ENCODE peak calls at places on chromosomes 11 and 22, in ten cellular contexts. R is caudate nucleus, S is PC-3, W is iris pigment epithelial cell, I is GM12891, D is AG09309, T is fibroblast of mammary gland, O is HT-29, J is uterus, P is glutamatergic neuron. V is an unnamed sample.

GRCh38 chr11:47189100-47189834 is 3.0 kb upstream of the PACSIN3 start:
- DNase-seq in R (no peak), S (peak), W (peak), I (no peak), D (no peak), T (peak), O (peak), J (no peak), P (no peak), V (no peak)

GRCh38 chr11:126628790-126629621 is 273.5 kb downstream of the ST3GAL4 start:
- DNase-seq in R (peak), S (no peak), W (no peak), I (no peak), D (peak), T (peak), O (no peak), J (no peak), P (peak), V (no peak)

GRCh38 chr11:126307706-126308105 is 3.8 kb downstream of the DCPS start:
- DNase-seq in R (no peak), S (peak), W (peak), I (no peak), D (no peak), T (peak), O (peak), J (no peak), P (peak), V (no peak)

GRCh38 chr11:16825091-16825490 is 86.6 kb downstream of the C11orf58 start:
- DNase-seq in R (no peak), S (no peak), W (no peak), I (no peak), D (no peak), T (no peak), O (no peak), J (no peak), P (peak), V (no peak)

GRCh38 chr11:1367721-1368120 is 22.0 kb upstream of the BRSK2 start:
- DNase-seq in R (no peak), S (no peak), W (no peak), I (no peak), D (no peak), T (no peak), O (no peak), J (no peak), P (no peak), V (no peak)

GRCh38 chr11:130168105-130168504 is 8.5 kb downstream of the ST14 start:
- DNase-seq in R (no peak), S (peak), W (peak), I (no peak), D (no peak), T (peak), O (no peak), J (no peak), P (no peak), V (no peak)

GRCh38 chr22:43006016-43006505 is 8.9 kb downstream of the PACSIN2 start:
- DNase-seq in R (no peak), S (no peak), W (no peak), I (no peak), D (no peak), T (no peak), O (no peak), J (no peak), P (no peak), V (no peak)

GRCh38 chr11:10938231-10938630 is 80.4 kb upstream of the ZBED5 start:
- DNase-seq in R (no peak), S (no peak), W (no peak), I (no peak), D (no peak), T (no peak), O (no peak), J (no peak), P (no peak), V (no peak)

GRCh38 chr11:134412508-134413333 is 679 bp upstream of the B3GAT1 start:
- DNase-seq in R (peak), S (no peak), W (no peak), I (no peak), D (no peak), T (no peak), O (no peak), J (no peak), P (peak), V (no peak)

GRCh38 chr11:15194671-15195415 is 80.1 kb downstream of the INSC start:
- DNase-seq in R (no peak), S (no peak), W (no peak), I (no peak), D (no peak), T (peak), O (no peak), J (no peak), P (no peak), V (no peak)

GRCh38 chr11:121237686-121238658 is 54.6 kb upstream of the SC5D start:
- DNase-seq in R (no peak), S (peak), W (peak), I (no peak), D (peak), T (peak), O (peak), J (peak), P (no peak), V (no peak)

GRCh38 chr11:133921513-133921912 is 35.3 kb downstream of the IGSF9B start:
- DNase-seq in R (peak), S (no peak), W (no peak), I (no peak), D (no peak), T (no peak), O (no peak), J (no peak), P (no peak), V (no peak)

GRCh38 chr11:65726660-65727059 is 6.1 kb upstream of the RNASEH2C start:
- DNase-seq in R (no peak), S (no peak), W (no peak), I (no peak), D (no peak), T (no peak), O (no peak), J (no peak), P (no peak), V (no peak)

GRCh38 chr11:69370984-69371709 is 77.2 kb downstream of the MYEOV start:
- DNase-seq in R (no peak), S (no peak), W (no peak), I (no peak), D (no peak), T (no peak), O (no peak), J (no peak), P (no peak), V (no peak)

V was measured in gastrocnemius medialis.